ENCODE peak calls at places on chromosome 3, in seven cellular contexts. V, Y, E, W, T, I and B are unnamed samples.

GRCh38 chr3:61565569-61565968 is 4.2 kb downstream of the PTPRG start:
- DNase-seq in V (no peak), Y (no peak), E (no peak), W (no peak), T (no peak), I (no peak), B (no peak)

GRCh38 chr3:105821433-105821832 is 47.4 kb downstream of the CBLB start:
- DNase-seq in V (no peak), Y (no peak), E (no peak), W (no peak), T (no peak), I (no peak), B (no peak)

GRCh38 chr3:48560648-48561018 is 2.9 kb downstream of the UCN2 start:
- DNase-seq in V (no peak), Y (peak; percentile 81), E (no peak), W (no peak), T (no peak), I (no peak), B (no peak)

GRCh38 chr3:73535935-73536334 is 88.8 kb downstream of the PDZRN3 start:
- DNase-seq in V (no peak), Y (no peak), E (no peak), W (no peak), T (no peak), I (no peak), B (no peak)

GRCh38 chr3:16322189-16322588 is 57.2 kb downstream of the OXNAD1 start:
- DNase-seq in V (no peak), Y (no peak), E (no peak), W (no peak), T (no peak), I (no peak), B (no peak)

GRCh38 chr3:114608293-114608692 is 314.5 kb downstream of the TIGIT start:
- DNase-seq in V (peak; percentile 84), Y (no peak), E (no peak), W (no peak), T (no peak), I (no peak), B (no peak)

GRCh38 chr3:33612641-33613040 is 105.4 kb downstream of the CLASP2 start:
- DNase-seq in V (no peak), Y (no peak), E (no peak), W (no peak), T (no peak), I (no peak), B (no peak)

GRCh38 chr3:150213577-150213976 is 194.5 kb upstream of the TSC22D2 start:
- DNase-seq in V (no peak), Y (no peak), E (no peak), W (no peak), T (no peak), I (no peak), B (no peak)

GRCh38 chr3:101972430-101973162 is 123.3 kb downstream of the NFKBIZ start:
- DNase-seq in V (no peak), Y (no peak), E (no peak), W (no peak), T (no peak), I (no peak), B (no peak)